ENCODE peak calls at places on chromosomes 2 and 18, in four cellular contexts. L, A, R and C are unnamed samples.

GRCh38 chr18:79965119-79965902 is 868 bp downstream of the HSBP1L1 start:
- DNase-seq in L (no peak), A (no peak), R (peak), C (peak)

GRCh38 chr2:67600946-67601345 is 203.8 kb downstream of the ETAA1 start:
- DNase-seq in L (no peak), A (no peak), R (peak), C (no peak)

GRCh38 chr2:149808556-149808955 is 221.0 kb upstream of the MMADHC start:
- DNase-seq in L (no peak), A (no peak), R (no peak), C (no peak)

GRCh38 chr2:160876765-160877164 is 283.5 kb upstream of the TANK start:
- DNase-seq in L (no peak), A (no peak), R (no peak), C (peak)

GRCh38 chr2:236001166-236001828 is 166.9 kb downstream of the GBX2 start:
- DNase-seq in L (no peak), A (no peak), R (no peak), C (no peak)

GRCh38 chr2:239880396-239880795 is 144.7 kb downstream of the NDUFA10 start:
- DNase-seq in L (no peak), A (no peak), R (no peak), C (no peak)

GRCh38 chr2:158776236-158776635 is 18.9 kb upstream of the DAPL1 start:
- DNase-seq in L (no peak), A (no peak), R (no peak), C (no peak)

GRCh38 chr2:29361255-29361654 is 246.0 kb downstream of the CLIP4 start:
- DNase-seq in L (no peak), A (no peak), R (no peak), C (no peak)

GRCh38 chr2:169038338-169038757 is 7.2 kb upstream of the ABCB11 start:
- DNase-seq in L (no peak), A (no peak), R (peak), C (no peak)

GRCh38 chr18:55856191-55856590 is 268.2 kb upstream of the TCF4 start:
- DNase-seq in L (no peak), A (no peak), R (peak), C (peak)

GRCh38 chr18:54358495-54358793 is 738 bp downstream of the C18orf54 start:
- DNase-seq in L (no peak), A (no peak), R (peak), C (no peak)

GRCh38 chr18:986552-986951 is 81.9 kb downstream of the ADCYAP1 start:
- DNase-seq in L (no peak), A (no peak), R (no peak), C (no peak)

GRCh38 chr18:79529296-79529695 is 133.6 kb downstream of the NFATC1 start:
- DNase-seq in L (no peak), A (no peak), R (no peak), C (no peak)

GRCh38 chr2:70659551-70659950 is 105.9 kb upstream of the TGFA start:
- DNase-seq in L (no peak), A (no peak), R (no peak), C (no peak)

GRCh38 chr18:59837586-59837985 is 62.2 kb upstream of the PMAIP1 start:
- DNase-seq in L (no peak), A (no peak), R (peak), C (no peak)

GRCh38 chr2:205751621-205752031 is 69.3 kb downstream of the NRP2 start:
- DNase-seq in L (no peak), A (no peak), R (no peak), C (no peak)

GRCh38 chr2:235553696-235554100 is 59.9 kb downstream of the AGAP1 start:
- DNase-seq in L (no peak), A (no peak), R (no peak), C (no peak)

GRCh38 chr2:226791056-226791486 is 8.5 kb downstream of the IRS1 start:
- DNase-seq in L (no peak), A (peak), R (peak), C (peak)

GRCh38 chr2:128425731-128426620 is 107.3 kb upstream of the HS6ST1 start:
- DNase-seq in L (no peak), A (peak), R (peak), C (peak)

GRCh38 chr2:176461098-176461497 is 191.9 kb downstream of the MTX2 start:
- DNase-seq in L (no peak), A (no peak), R (no peak), C (peak)

GRCh38 chr2:66494708-66495107 is 59.8 kb downstream of the MEIS1 start:
- DNase-seq in L (no peak), A (no peak), R (peak), C (no peak)

GRCh38 chr2:179876266-179876665 is 14.9 kb upstream of the ZNF385B start:
- DNase-seq in L (no peak), A (no peak), R (no peak), C (no peak)

GRCh38 chr2:634670-635395 is 42.4 kb downstream of the TMEM18 start:
- DNase-seq in L (no peak), A (no peak), R (no peak), C (no peak)